ENCODE peak calls at places on chromosomes 3 and 15, in six cellular contexts. N is GM23248, Y is neuronal stem cell, Q is endothelial cell of umbilical vein, T is mesendoderm, K is HCT116. B is an unnamed sample.

GRCh38 chr15:92184679-92185230 is 208.9 kb upstream of the ST8SIA2 start:
- DNase-seq in Q (no peak), T (no peak), Y (no peak), K (no peak), N (no peak), B (no peak)

GRCh38 chr3:4071481-4072184 is 231.5 kb upstream of the SETMAR start:
- DNase-seq in K (no peak), N (no peak), Y (peak), Q (no peak), T (peak), B (no peak)

GRCh38 chr3:47017504-47018268 is 38.2 kb downstream of the NBEAL2 start:
- DNase-seq in T (peak), N (peak), K (no peak), Y (no peak), Q (no peak), B (no peak)

GRCh38 chr15:54609152-54609551 is 587.6 kb downstream of the RSL24D1 start:
- DNase-seq in Q (no peak), K (no peak), Y (no peak), N (no peak), T (no peak), B (no peak)

GRCh38 chr3:128133273-128133883 is 9.8 kb upstream of the RUVBL1 start:
- DNase-seq in K (peak), N (peak), Y (peak), Q (peak), T (peak), B (no peak)

GRCh38 chr15:51623386-51623938 is 891 bp upstream of the DMXL2 start:
- DNase-seq in K (no peak), N (peak), Q (peak), T (peak), Y (no peak), B (no peak)

GRCh38 chr3:187742351-187743171 is 2.7 kb downstream of the BCL6 start:
- DNase-seq in K (no peak), Q (no peak), T (no peak), Y (no peak), N (peak), B (no peak)

GRCh38 chr15:34644851-34645250 is 61.4 kb upstream of the GOLGA8B start:
- DNase-seq in Y (no peak), Q (no peak), N (no peak), K (no peak), T (no peak), B (no peak)

GRCh38 chr3:71987828-71988227 is 202.9 kb upstream of the PROK2 start:
- DNase-seq in K (no peak), Q (peak), Y (no peak), N (peak), T (peak), B (no peak)

GRCh38 chr3:160968731-160969130 is 136.4 kb downstream of the B3GALNT1 start:
- DNase-seq in Y (no peak), N (peak), K (no peak), T (peak), Q (no peak), B (no peak)

GRCh38 chr15:72184165-72184811 is 13.3 kb downstream of the GRAMD2A start:
- DNase-seq in Q (no peak), T (peak), K (peak), N (peak), Y (peak), B (no peak)

GRCh38 chr3:126423191-126424038 is 28.7 kb downstream of the CFAP100 start:
- DNase-seq in K (no peak), N (no peak), Q (no peak), T (no peak), Y (no peak), B (no peak)

GRCh38 chr15:40937762-40938529 is 8.8 kb downstream of the DLL4 start:
- DNase-seq in K (peak), N (peak), Y (no peak), T (no peak), Q (no peak), B (no peak)

GRCh38 chr3:178155521-178155920 is 380.7 kb upstream of the KCNMB2 start:
- DNase-seq in K (no peak), Q (no peak), Y (no peak), N (no peak), T (peak), B (no peak)

GRCh38 chr15:33955945-33956344 is 12.4 kb upstream of the CHRM5 start:
- DNase-seq in Q (no peak), N (no peak), K (no peak), T (no peak), Y (no peak), B (no peak)

GRCh38 chr15:66836476-66837030 is 134.5 kb downstream of the SMAD6 start:
- DNase-seq in K (no peak), Q (no peak), T (no peak), Y (no peak), N (no peak), B (no peak)

GRCh38 chr15:66833372-66833771 is 131.3 kb downstream of the SMAD6 start:
- DNase-seq in Q (no peak), Y (no peak), K (no peak), T (peak), N (no peak), B (no peak)

GRCh38 chr15:66833803-66834202 is 131.8 kb downstream of the SMAD6 start:
- DNase-seq in K (no peak), N (no peak), T (no peak), Y (no peak), Q (no peak), B (no peak)

GRCh38 chr15:66834863-66835557 is 133.0 kb downstream of the SMAD6 start:
- DNase-seq in Y (peak), N (no peak), Q (no peak), K (no peak), T (peak), B (no peak)

DNA sequence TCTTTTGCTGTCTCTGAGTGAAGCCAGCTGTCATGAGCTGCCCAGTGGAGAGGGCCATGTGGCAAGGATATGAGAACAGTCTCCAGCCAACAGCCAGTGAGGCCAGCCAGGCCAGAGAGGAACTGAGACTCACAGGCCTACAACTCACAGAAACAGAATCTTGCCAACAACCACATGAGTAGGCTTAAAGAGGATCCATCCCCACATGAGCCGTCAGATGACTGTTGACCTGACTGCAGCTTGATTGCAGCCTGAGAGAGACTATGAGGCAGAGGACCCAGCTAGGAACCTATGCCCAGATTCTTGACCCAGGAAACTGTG is 133.5 kb downstream of the SMAD6 start:
- DNase-seq in N (peak), T (no peak), Y (no peak), K (no peak), Q (no peak), B (no peak)
- H3K27ac ChIP-seq in N (peak), T (peak), Y (peak), K (no peak), Q (no peak), B (no peak)

GRCh38 chr3:28574036-28574435 is 225.4 kb upstream of the AZI2 start:
- DNase-seq in Y (no peak), Q (no peak), K (no peak), N (no peak), T (no peak), B (no peak)

GRCh38 chr3:28576590-28577220 is 228.1 kb upstream of the AZI2 start:
- DNase-seq in Y (peak), T (peak), Q (no peak), K (no peak), N (peak), B (no peak)

GRCh38 chr3:28577941-28578340 is 229.3 kb upstream of the AZI2 start:
- DNase-seq in Q (no peak), T (no peak), Y (no peak), N (no peak), K (no peak), B (no peak)

GRCh38 chr3:28575748-28576589 is 227.3 kb upstream of the AZI2 start:
- DNase-seq in N (peak), Y (peak), Q (no peak), K (no peak), T (peak), B (no peak)

GRCh38 chr3:28575100-28575747 is 226.6 kb upstream of the AZI2 start:
- DNase-seq in Y (peak), Q (no peak), N (peak), T (peak), K (no peak), B (no peak)
- H3K9ac ChIP-seq in Y (peak), Q (no peak), N (peak), T (peak), K (no peak), B (no peak)

GRCh38 chr15:65084500-65085206 is 8.1 kb downstream of the KBTBD13 start:
- DNase-seq in N (no peak), T (no peak), K (no peak), Y (no peak), Q (no peak), B (no peak)
- H3K27ac ChIP-seq in N (no peak), T (no peak), K (no peak), Y (no peak), Q (no peak), B (no peak)

GRCh38 chr3:82133070-82133606 is 371.7 kb upstream of the GBE1 start:
- DNase-seq in N (peak), K (peak), Y (peak), Q (peak), T (peak), B (peak)
- H3K9ac ChIP-seq in N (no peak), K (no peak), Y (no peak), Q (no peak), T (no peak), B (no peak)

GRCh38 chr15:87944051-87944450 is 312.5 kb downstream of the NTRK3 start:
- DNase-seq in K (no peak), Q (no peak), T (no peak), Y (no peak), N (peak), B (no peak)

GRCh38 chr15:87952736-87953135 is 303.8 kb downstream of the NTRK3 start:
- DNase-seq in K (no peak), T (no peak), Q (no peak), N (no peak), Y (no peak), B (no peak)

GRCh38 chr15:87949934-87950298 is 306.6 kb downstream of the NTRK3 start:
- DNase-seq in T (no peak), Q (no peak), K (no peak), Y (no peak), N (no peak), B (no peak)

GRCh38 chr15:87944687-87945086 is 311.9 kb downstream of the NTRK3 start:
- DNase-seq in K (no peak), Y (no peak), Q (no peak), N (no peak), T (no peak), B (no peak)

DNA sequence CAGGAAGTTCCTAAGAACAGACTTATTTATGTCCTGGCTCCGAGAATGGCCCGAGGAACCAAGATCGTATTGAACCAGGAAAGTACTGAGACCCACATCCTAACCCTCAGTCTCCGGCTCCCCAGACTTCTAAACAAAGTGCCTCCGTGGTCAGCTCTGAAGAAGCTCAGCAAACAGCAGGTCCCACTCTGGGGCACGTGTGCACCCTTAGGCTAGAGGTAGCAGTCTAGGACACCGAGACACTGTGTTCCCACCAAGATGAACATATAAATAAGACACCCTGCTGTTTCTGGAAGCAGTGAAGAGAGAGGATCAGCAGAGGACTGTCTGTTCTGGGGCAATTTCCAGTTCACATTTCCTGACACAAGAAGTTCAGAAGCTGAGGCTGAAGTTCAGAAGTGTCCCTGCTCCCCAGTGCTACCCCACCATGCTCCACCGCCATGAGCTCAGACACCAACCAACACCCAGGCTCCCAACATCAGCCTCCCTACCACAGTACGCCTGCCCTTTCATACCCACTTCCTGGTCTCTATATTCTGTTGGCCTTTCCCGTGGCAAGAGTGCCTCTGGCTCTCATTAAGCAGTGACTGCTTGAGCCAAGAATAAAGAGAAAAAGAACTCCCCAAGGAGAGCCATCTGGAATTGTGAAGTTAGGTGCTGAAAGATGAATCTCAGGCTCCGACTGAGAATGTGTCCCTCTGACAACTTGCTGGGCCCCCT is 307.2 kb downstream of the NTRK3 start:
- DNase-seq in Q (no peak), N (no peak), Y (no peak), K (no peak), T (no peak), B (no peak)
- H3K27ac ChIP-seq in Q (no peak), N (no peak), Y (no peak), K (no peak), T (no peak), B (no peak)

DNA sequence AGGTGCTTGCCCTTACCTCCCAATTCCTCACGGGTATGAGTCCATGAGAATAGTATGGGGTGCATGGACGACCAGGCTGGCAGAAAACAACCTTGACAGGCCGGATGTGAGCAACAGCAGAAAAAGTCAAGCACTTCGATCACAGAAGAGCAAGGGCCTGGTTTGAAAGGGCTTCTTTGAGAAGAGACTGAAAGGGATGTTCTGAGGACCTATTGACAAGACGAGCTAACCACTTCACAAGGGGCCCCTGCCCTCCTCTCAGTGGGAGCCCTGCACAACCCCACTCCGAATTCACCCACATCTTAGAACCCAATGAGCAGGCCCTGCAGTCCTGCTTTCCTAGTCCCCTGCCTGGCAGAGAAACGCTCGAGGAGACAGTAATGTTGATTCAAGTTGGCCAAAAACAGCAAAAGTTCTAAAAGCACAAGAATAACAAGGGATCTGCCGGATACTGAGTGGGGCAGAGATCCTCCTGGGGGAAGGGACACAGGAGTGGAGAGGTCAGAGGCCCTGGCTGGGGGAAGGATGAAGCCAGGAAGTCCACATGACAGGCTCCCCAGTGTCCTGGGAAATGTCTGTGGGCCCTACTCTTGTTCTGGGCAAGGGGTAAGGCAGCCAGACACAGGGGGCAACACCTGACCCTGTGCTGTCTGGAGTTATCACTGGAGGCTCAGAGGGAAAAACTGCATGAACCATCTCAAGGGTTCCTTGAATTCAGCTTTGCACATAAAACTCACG is 14.8 kb upstream of the CX3CR1 start:
- DNase-seq in T (no peak), N (no peak), Q (no peak), K (no peak), Y (no peak), B (no peak)
- H3K9ac ChIP-seq in T (no peak), N (no peak), Q (no peak), K (no peak), Y (no peak), B (no peak)

DNA sequence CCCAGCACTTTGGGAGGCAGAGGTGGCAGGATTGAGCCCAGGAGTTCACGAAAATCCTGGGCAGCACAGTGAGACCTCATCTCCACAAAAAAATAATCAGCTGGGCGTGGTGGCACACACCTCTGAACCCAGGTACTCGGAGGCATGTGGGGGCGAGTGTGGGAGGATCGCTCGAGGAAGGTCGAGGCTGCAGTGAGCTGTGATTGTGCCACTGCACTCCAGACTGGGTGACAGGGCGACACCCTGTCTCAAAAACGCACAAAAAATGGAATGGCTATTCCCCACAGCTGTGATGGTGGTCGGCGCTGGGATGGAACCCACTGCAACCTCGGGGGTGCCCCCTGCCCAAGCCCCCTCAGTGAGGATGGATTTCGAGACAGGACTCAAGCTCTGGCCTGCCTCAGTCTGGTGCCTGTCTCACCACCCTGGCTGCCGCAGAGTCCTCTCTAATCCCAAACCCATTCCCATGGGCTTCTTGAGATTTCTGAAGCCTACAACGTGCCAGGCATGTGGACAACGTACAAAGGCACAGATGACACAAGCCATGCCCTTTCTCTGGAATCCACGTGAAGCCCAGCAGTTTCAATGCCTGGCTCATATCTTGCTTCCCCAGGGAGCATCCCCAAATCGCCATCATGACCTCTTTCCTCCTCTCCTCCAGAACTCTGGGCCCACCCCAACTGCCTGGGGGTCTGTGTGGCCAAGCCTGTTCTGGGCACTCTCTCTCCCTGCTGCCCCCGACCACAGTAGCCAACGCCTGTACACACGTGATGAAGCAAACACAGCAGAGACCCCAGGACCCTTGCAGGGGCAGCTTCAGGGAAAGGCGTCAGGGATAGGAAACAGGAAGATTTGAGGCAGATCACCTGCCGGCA is 32.4 kb downstream of the ADAMTS17 start:
- DNase-seq in T (no peak), N (no peak), Q (no peak), Y (no peak), K (no peak), B (no peak)
- H3K27ac ChIP-seq in T (no peak), N (no peak), Q (no peak), Y (no peak), K (no peak), B (no peak)

B was measured in keratinocyte.